ENCODE peak calls at places on chromosomes 13 and 19, in five cellular contexts. R is mesendoderm, G is cardiac muscle cell, A is aorta, K is stomach. C is an unnamed sample. For H3K4me1, the result is how much of the 10 kb centered on the place peaks cover.

GRCh38 chr13:27973291-27973690 is 4.2 kb upstream of the CDX2 start:
- DNase-seq in R (no peak), G (no peak), A (no peak), K (peak), C (no peak)

GRCh38 chr13:25468330-25469178 is 96.8 kb downstream of the ATP8A2 start:
- DNase-seq in R (peak), G (peak), A (no peak), K (no peak), C (no peak)

GRCh38 chr13:98174995-98175394 is 2.1 kb downstream of the RNF113B start:
- DNase-seq in R (no peak), G (no peak), A (no peak), K (no peak), C (no peak)

GRCh38 chr19:28488006-28488405 is 724.9 kb downstream of the UQCRFS1 start:
- DNase-seq in R (no peak), G (no peak), A (no peak), K (no peak), C (no peak)

GRCh38 chr19:5090780-5091575 is 122.1 kb downstream of the KDM4B start:
- DNase-seq in R (peak), G (peak), A (peak), K (peak), C (peak)

GRCh38 chr13:76319921-76320320 is 566.3 kb downstream of the KCTD12 start:
- DNase-seq in R (no peak), G (no peak), A (no peak), K (no peak), C (no peak)

GRCh38 chr19:5624154-5624663 is 1.3 kb downstream of the SAFB start:
- DNase-seq in R (peak), G (peak), A (peak), K (peak), C (peak)

GRCh38 chr19:11191934-11192333 is 5.4 kb downstream of the KANK2 start:
- DNase-seq in R (no peak), G (no peak), A (no peak), K (no peak), C (no peak)

GRCh38 chr19:29323046-29323971 is 110.4 kb upstream of the UQCRFS1 start:
- DNase-seq in R (no peak), G (no peak), A (no peak), K (no peak), C (no peak)

GRCh38 chr13:81383441-81383840 is 1042.5 kb upstream of the SPRY2 start:
- DNase-seq in R (peak), G (no peak), A (no peak), K (no peak), C (no peak)

GRCh38 chr13:93147946-93148345 is 78.7 kb upstream of the GPC6 start:
- DNase-seq in R (no peak), G (no peak), A (no peak), K (no peak), C (no peak)

GRCh38 chr19:49555600-49556411 is 24.6 kb downstream of the NOSIP start:
- DNase-seq in R (peak), G (peak), A (peak), K (peak), C (peak)

GRCh38 chr13:25928941-25929505 is 122.8 kb downstream of the SHISA2 start:
- DNase-seq in R (no peak), G (no peak), A (no peak), K (no peak), C (no peak)

GRCh38 chr19:6604906-6605305 is 14.0 kb upstream of the CD70 start:
- DNase-seq in R (no peak), G (no peak), A (no peak), K (no peak), C (no peak)

GRCh38 chr19:32018014-32018413 is 327.4 kb upstream of the ZNF507 start:
- DNase-seq in R (no peak), G (peak), A (no peak), K (no peak), C (no peak)

GRCh38 chr19:29540128-29540527 is 14.3 kb downstream of the VSTM2B start:
- DNase-seq in R (no peak), G (no peak), A (no peak), K (no peak), C (no peak)

GRCh38 chr13:112332727-112333126 is 43.4 kb upstream of the SPACA7 start:
- DNase-seq in R (no peak), G (no peak), A (no peak), K (no peak), C (no peak)

GRCh38 chr19:10661946-10662345 is 7.8 kb downstream of the ILF3 start:
- DNase-seq in R (no peak), G (no peak), A (no peak), K (no peak), C (no peak)

GRCh38 chr19:10593820-10594637 is 6.9 kb upstream of the AP1M2 start:
- DNase-seq in R (no peak), G (no peak), A (no peak), K (no peak), C (peak)

GRCh38 chr13:29908411-29908810 is 58.0 kb upstream of the UBL3 start:
- DNase-seq in R (no peak), G (peak), A (no peak), K (no peak), C (peak)

GRCh38 chr19:18660051-18660910 is 23.2 kb upstream of the CRTC1 start:
- DNase-seq in R (no peak), G (peak), A (peak), K (no peak), C (peak)

GRCh38 chr13:94585543-94586101 is 10.3 kb downstream of the TGDS start:
- DNase-seq in R (no peak), G (no peak), A (no peak), K (no peak), C (no peak)

GRCh38 chr13:94588575-94588974 is 7.4 kb downstream of the TGDS start:
- DNase-seq in R (no peak), G (no peak), A (no peak), K (no peak), C (no peak)

GRCh38 chr13:94586371-94586770 is 9.6 kb downstream of the TGDS start:
- DNase-seq in R (no peak), G (no peak), A (no peak), K (no peak), C (no peak)

GRCh38 chr13:94579063-94579462 is 16.9 kb downstream of the TGDS start:
- DNase-seq in R (no peak), G (no peak), A (no peak), K (no peak), C (no peak)

DNA sequence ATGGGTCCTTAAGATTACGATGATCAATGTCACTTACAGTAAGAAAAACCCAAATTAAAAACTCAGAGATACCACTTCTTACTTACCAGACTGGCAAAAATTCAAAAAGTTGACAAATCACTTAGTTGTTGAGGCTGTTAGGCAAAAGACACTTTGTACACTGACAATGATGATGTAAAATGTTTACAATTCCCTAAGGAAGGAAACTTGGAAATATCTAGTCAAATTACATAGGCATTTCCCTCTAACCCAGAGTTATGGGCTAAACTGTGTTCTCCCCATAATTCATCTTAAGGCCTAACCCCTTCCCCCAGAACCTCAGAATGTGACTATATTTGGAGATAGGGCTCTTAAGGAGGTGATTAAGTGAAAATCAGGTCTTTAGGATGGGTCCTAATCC is 12.0 kb downstream of the TGDS start:
- DNase-seq in R (no peak), G (peak), A (no peak), K (no peak), C (no peak)
- H3K4me1 ChIP-seq in R (under half), G (under half), A (under half), K (under half), C (under half)

GRCh38 chr13:41060723-41061074 is 610 bp upstream of the WBP4 start:
- DNase-seq in R (peak), G (peak), A (peak), K (peak), C (peak)
- H3K4me1 ChIP-seq in R (under half), G (under half), A (under half), K (half or more), C (half or more)

DNA sequence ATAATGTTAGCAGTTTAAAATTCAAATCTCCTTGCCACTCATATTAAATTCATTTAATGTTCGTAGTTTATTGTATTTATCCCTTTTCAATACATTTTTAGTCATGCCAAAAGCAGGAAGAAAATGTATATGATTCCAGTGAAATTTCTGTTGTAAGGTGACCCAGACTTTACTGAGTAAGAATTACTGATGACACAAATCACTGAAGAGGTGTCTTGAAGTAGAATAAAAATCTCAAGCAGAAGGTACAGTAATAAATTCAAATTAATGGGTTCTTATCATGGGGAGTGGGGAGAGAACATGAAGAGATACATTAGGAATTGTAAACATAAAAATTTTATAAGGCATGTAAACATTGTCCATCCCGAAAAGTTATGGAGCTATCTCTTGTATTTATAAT is 19.9 kb downstream of the STARD13 start:
- DNase-seq in R (no peak), G (no peak), A (no peak), K (no peak), C (no peak)
- H3K4me1 ChIP-seq in R (under half), G (under half), A (under half), K (half or more), C (under half)

DNA sequence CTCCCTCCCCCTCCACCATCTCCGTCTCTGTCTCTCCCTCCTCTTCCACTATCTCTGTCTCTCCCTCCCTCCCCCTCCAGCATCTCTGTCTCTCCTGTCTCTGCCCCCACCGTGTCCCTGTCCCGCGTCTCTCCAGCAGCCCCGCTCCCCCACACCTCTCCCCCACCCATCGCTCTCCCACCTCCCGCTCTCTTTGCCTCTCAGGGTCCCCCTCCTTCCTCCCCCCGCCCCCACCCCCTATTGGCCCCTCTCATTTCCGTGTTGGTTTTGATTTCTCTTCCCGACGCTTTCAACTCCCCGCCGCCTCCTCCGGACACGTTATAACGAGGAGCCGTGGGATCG is 13.4 kb downstream of the ERFL start:
- DNase-seq in R (no peak), G (no peak), A (no peak), K (no peak), C (no peak)
- H3K4me1 ChIP-seq in R (under half), G (under half), A (under half), K (under half), C (under half)

DNA sequence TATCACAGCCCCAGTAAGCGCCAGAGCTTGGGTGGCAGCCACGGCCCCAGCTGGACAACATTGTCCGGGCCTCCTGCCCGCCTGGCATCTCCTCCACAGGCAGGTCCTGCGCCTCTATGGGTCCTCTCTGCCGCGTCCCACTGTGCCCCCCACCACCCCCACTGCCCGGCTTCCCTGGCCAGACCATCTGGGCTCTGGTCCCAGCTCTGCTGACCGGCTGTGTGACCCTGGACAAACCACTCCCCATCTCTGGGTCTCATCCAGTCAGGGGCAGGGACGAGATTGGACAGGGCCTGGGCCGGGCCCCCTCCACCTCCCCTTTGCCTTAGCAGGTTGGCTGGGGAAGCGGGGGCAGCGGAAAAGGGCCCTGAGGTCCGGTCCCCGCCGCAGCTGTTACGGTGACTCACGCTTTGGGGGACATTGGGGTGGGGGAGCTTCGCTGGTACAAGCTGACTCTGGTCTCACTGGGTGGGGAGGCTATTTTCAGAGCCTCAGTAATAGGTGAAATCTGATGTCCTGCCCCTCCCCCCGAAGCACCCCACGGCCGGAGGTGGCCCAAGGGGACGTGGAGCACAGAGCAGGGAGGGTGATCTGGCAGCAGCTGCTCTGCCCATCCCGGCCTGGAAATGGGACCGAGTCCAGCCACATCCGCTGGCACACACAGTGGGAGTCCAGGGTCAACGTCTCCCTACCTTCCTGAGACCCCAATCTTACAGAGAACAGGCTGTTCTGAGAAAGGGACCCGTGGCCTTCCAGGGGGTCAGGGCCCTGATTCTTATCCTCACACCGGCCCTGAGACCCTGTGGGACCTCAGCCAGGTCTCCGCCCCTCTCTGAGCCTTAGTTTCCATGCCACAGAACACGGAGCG is 9.1 kb downstream of the NFIC start:
- DNase-seq in R (no peak), G (peak), A (peak), K (peak), C (peak)
- H3K4me1 ChIP-seq in R (under half), G (under half), A (under half), K (half or more), C (under half)

DNA sequence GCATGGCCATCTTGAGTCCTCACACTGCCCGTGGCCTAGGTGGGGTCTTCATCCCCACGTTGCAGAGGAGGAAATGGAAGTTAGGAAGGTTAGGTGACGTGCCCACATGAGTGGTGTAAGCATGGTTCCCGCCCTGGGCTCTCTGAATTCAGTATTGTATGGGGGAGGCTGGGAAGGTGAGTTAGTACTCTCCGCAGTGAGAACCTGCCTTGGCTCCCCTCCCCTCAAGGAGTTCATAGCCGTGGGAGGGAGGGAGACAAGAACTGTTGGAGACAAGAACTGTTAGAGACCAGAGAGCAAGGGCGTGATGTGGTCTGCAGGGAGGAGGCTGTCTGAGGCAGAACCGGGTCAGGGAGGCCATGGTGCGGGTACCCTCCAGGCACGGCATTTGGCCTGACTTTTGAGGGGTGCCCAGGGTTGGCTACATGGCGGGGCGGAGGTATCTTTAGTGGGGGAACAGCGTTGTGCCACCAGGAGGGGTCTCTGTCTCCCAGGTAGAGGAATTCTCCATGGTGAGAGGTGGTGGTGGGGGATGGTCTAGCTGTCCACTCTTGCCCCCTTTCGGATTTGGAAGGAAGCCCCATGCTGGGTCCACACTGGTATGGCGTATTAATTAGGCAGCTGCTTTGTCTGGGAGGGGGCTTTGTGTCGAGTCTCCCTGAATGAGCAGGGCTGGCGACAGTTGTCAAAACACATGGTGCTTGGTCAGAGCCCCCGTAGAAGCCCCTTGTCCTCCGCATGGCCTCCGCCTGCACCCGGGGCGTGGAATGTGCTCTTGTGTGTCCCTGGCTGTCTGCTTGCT is 45.8 kb downstream of the CAPN12 start:
- DNase-seq in R (no peak), G (no peak), A (no peak), K (no peak), C (no peak)
- H3K4me1 ChIP-seq in R (under half), G (under half), A (under half), K (half or more), C (under half)

GRCh38 chr13:44906230-44906629 is 83.0 kb downstream of the NUFIP1 start:
- DNase-seq in R (no peak), G (no peak), A (no peak), K (no peak), C (no peak)
- H3K4me1 ChIP-seq in R (under half), G (under half), A (under half), K (under half), C (under half)

DNA sequence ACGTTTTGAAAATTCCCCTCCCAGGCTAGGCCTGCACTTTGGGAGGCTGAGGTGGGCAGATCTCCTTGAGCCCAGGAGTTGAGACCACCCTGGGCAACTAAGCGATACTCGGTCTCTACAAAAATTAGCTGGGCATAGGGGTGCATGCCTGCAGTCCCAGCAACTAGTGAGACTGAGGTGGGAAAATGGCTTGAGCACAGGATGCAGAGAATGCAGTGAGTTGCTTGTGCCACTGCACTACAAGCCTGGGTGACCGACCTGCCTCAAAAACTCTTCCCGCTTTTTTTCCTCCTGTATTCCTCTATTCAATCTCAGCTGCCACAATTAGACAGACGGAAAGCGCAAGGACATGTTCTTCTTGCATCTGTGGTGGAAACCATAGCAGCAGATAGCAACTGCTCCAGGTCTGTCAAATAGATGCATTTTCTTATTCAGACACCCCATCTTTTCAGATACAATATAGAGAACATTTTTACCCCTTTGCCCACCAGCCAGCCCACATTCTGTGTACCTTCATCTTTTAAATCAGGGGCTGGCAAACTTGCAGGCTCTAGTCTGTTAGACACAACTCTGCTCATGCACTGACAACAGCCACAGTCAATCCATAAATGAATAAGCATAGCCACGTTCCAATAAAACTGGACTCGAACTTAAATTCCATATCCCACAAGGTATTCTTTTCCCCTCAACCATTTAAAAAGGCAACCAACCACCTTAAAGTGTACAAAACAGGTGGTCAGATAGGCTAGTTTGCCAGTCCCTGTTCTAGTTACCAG is 4.8 kb downstream of the TPT1 start:
- DNase-seq in R (no peak), G (peak), A (no peak), K (no peak), C (no peak)
- H3K4me1 ChIP-seq in R (under half), G (under half), A (under half), K (half or more), C (under half)

GRCh38 chr19:1254081-1254527 is 5.7 kb downstream of the MIDN start:
- DNase-seq in R (no peak), G (no peak), A (peak), K (no peak), C (no peak)
- H3K4me1 ChIP-seq in R (under half), G (under half), A (under half), K (half or more), C (half or more)

C was measured in tibial artery.